ENCODE peak calls at places on chromosomes 7 and 10, in five cellular contexts. J is A549, L is BJ, K is progenitor cell of endocrine pancreas, B is foreskin fibroblast. D is an unnamed sample.

GRCh38 chr7:138917771-138918170 is 63.4 kb downstream of the KIAA1549 start:
- DNase-seq in J (no peak), L (no peak), K (no peak), B (no peak), D (no peak)

GRCh38 chr10:86691333-86692022 is 23.2 kb downstream of the LDB3 start:
- DNase-seq in J (no peak), L (no peak), K (no peak), B (no peak), D (no peak)

GRCh38 chr7:28459306-28459705 is 47.0 kb downstream of the CREB5 start:
- DNase-seq in J (no peak), L (no peak), K (no peak), B (no peak), D (no peak)

GRCh38 chr7:106602062-106602461 is 58.9 kb downstream of the CCDC71L start:
- DNase-seq in J (no peak), L (no peak), K (no peak), B (no peak), D (no peak)

GRCh38 chr7:52917982-52918578 is 117.4 kb upstream of the POM121L12 start:
- DNase-seq in J (no peak), L (no peak), K (no peak), B (no peak), D (no peak)

GRCh38 chr7:1520574-1521234 is 9.8 kb upstream of the MAFK start:
- DNase-seq in J (peak), L (no peak), K (no peak), B (peak), D (no peak)

GRCh38 chr7:801940-802364 is 30.3 kb upstream of the SUN1 start:
- DNase-seq in J (no peak), L (no peak), K (no peak), B (peak), D (no peak)

GRCh38 chr10:44752451-44753441 is 158.4 kb upstream of the TMEM72 start:
- DNase-seq in J (no peak), L (peak), K (no peak), B (peak), D (no peak)

GRCh38 chr7:47819054-47819920 is 129.0 kb downstream of the PKD1L1 start:
- DNase-seq in J (peak), L (no peak), K (peak), B (peak), D (no peak)

GRCh38 chr7:68425377-68425776 is 1172.9 kb upstream of the AUTS2 start:
- DNase-seq in J (no peak), L (no peak), K (no peak), B (no peak), D (no peak)
- TF ChIP-seq CTCF in J (peak), L (no peak), K (no peak), B (no peak), D (peak)

DNA sequence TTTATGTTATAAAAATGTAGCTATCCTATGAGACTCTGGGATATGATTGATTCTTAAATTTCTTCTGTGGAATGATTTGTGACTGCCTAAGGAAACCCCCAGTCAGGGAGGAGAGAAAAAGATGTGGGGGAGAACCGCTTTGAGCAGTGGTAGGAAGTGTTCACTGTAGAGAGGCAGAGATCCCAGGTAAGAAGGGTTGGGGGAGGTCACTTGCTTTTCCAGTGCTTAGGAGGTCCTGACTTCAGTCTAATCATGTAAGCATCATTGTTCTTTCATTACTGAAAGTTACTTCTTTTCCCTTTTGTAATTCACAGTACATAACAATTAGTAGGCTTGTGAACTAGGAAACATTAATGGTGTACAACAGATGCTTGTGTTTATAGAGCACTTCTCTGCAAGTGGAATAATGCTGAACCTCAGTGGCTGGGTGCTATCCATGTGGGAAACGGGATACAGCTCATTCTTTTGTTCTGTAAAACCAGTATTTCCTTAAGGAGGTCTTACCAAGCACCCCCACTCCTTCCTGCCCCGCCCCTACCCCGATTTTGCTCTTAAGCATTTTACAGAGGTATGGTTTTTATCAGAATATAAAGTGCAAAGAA is 165.4 kb downstream of the ST7 start:
- DNase-seq in J (no peak), L (no peak), K (no peak), B (no peak), D (no peak)
- TF ChIP-seq CTCF in J (no peak), L (no peak), K (no peak), B (no peak), D (no peak)

GRCh38 chr10:48309711-48310226 is 3.3 kb downstream of the MAPK8 start:
- DNase-seq in J (peak), L (no peak), K (no peak), B (peak), D (no peak)
- TF ChIP-seq CTCF in J (peak), L (peak), K (peak), B (no peak), D (no peak)

GRCh38 chr7:22855049-22855392 is 32.4 kb upstream of the TOMM7 start:
- DNase-seq in J (peak), L (no peak), K (no peak), B (no peak), D (no peak)

GRCh38 chr7:22851140-22851539 is 28.5 kb upstream of the TOMM7 start:
- DNase-seq in J (no peak), L (no peak), K (no peak), B (peak), D (no peak)

GRCh38 chr7:22854158-22855048 is 31.8 kb upstream of the TOMM7 start:
- DNase-seq in J (peak), L (no peak), K (peak), B (peak), D (peak)

GRCh38 chr7:22853138-22853537 is 30.5 kb upstream of the TOMM7 start:
- DNase-seq in J (no peak), L (no peak), K (no peak), B (no peak), D (no peak)

DNA sequence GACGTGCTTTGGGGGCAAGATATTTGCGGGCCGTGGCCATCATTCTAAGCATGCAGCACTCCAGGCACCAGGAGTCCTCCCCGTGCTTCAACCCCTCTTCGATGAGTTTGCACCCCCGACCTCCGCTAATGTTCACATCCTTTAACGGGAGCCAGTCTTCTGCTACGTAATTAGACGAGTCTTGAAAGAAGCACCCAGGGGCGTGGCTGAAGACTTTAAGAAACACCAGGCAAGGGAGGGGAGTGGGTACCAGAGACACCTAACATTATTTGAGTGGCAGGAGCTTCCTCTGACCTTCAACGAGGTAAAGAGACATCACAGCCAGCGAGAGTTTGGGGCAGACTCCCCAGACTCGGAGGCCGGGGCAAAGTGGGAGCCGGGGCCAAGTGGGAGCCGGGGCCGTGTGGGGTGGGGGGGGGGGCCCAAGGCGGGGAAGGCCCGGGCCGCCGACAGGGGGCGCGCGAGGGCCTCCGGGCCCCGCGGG is 31.1 kb upstream of the TOMM7 start:
- DNase-seq in J (peak), L (no peak), K (no peak), B (no peak), D (no peak)
- TF ChIP-seq CTCF in J (peak), L (peak), K (no peak), B (peak), D (peak)

GRCh38 chr7:88357794-88358533 is 51.3 kb upstream of the STEAP4 start:
- DNase-seq in J (no peak), L (no peak), K (no peak), B (peak), D (no peak)
- TF ChIP-seq CTCF in J (peak), L (no peak), K (peak), B (no peak), D (peak)

GRCh38 chr7:103094102-103094501 is 19.2 kb downstream of the ARMC10 start:
- DNase-seq in J (no peak), L (no peak), K (no peak), B (peak), D (no peak)
- TF ChIP-seq CTCF in J (peak), L (no peak), K (no peak), B (no peak), D (peak)

GRCh38 chr10:14247650-14248258 is 83.0 kb downstream of the FRMD4A start:
- DNase-seq in J (no peak), L (no peak), K (no peak), B (no peak), D (no peak)
- TF ChIP-seq CTCF in J (no peak), L (no peak), K (no peak), B (no peak), D (no peak)

GRCh38 chr7:77531038-77531437 is 6.1 kb upstream of the PTPN12 start:
- DNase-seq in J (no peak), L (no peak), K (no peak), B (no peak), D (no peak)

GRCh38 chr7:77525231-77525630 is 11.9 kb upstream of the PTPN12 start:
- DNase-seq in J (no peak), L (no peak), K (no peak), B (peak), D (no peak)

GRCh38 chr7:77524732-77525131 is 12.4 kb upstream of the PTPN12 start:
- DNase-seq in J (no peak), L (no peak), K (no peak), B (no peak), D (no peak)

GRCh38 chr7:77529279-77529678 is 7.8 kb upstream of the PTPN12 start:
- DNase-seq in J (no peak), L (no peak), K (no peak), B (no peak), D (no peak)

GRCh38 chr7:77528368-77528767 is 8.7 kb upstream of the PTPN12 start:
- DNase-seq in J (no peak), L (no peak), K (no peak), B (no peak), D (no peak)
- TF ChIP-seq CTCF in J (no peak), L (no peak), K (no peak), B (no peak), D (no peak)

DNA sequence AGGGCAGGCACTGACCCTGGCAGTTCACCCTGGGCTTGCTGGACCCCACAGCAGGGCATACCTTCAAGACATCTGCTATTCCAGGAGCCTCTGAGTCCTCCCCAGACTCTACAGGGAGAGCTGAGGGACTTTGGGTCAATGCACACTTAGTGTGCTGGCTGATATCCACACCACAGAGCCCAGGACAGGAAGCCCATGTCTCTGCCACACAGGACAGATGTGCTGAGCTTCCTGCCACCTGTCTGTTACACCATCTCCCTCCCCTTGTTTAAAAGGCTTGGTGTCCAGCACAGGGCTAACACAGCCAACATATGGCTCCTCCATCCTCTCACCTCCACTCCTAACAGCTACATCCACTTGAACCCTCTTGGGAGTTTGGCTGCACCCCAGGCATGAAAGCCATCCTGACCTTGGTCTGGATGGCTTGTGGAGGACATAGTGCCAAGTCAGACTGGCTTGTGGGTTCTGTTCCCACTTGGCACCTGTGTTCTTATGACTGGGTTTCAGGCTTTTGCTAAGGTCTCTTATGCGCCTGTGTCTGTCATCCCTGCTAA is 529.8 kb downstream of the GALNT17 start:
- DNase-seq in J (no peak), L (no peak), K (no peak), B (no peak), D (no peak)
- TF ChIP-seq CTCF in J (no peak), L (no peak), K (no peak), B (no peak), D (no peak)

D was measured in type B pancreatic cell.